ENCODE peak calls at places on chromosomes 5 and 9, in six cellular contexts. One of them, this sample, is unnamed.

GRCh38 chr5:164013077-164013670 is 507.8 kb downstream of the MAT2B start:
- DNase-seq in HFFc6: peak; percentile 43
- DNase-seq in astrocyte: peak; percentile 52
- DNase-seq in fibroblast of lung: peak; percentile 93
- DNase-seq in left ventricle myocardium inferior: no peak
- DNase-seq in CD8-positive, alpha-beta T cell: no peak
- DNase-seq in this sample: peak; percentile 12

GRCh38 chr9:32554107-32554506 is 1.7 kb upstream of the TOPORS start:
- DNase-seq in HFFc6: no peak
- DNase-seq in astrocyte: no peak
- DNase-seq in fibroblast of lung: peak; percentile 41
- DNase-seq in left ventricle myocardium inferior: no peak
- DNase-seq in CD8-positive, alpha-beta T cell: no peak
- DNase-seq in this sample: no peak

GRCh38 chr9:87725900-87726709 is at the start of gene CTSL:
- DNase-seq in HFFc6: peak; percentile 82
- DNase-seq in astrocyte: peak; percentile 79
- DNase-seq in fibroblast of lung: peak; percentile 87
- DNase-seq in left ventricle myocardium inferior: peak; percentile 97
- DNase-seq in CD8-positive, alpha-beta T cell: peak; percentile 59
- DNase-seq in this sample: peak; percentile 74

GRCh38 chr9:136526625-136527066 is 19.2 kb downstream of the NOTCH1 start:
- DNase-seq in HFFc6: no peak
- DNase-seq in astrocyte: no peak
- DNase-seq in fibroblast of lung: no peak
- DNase-seq in left ventricle myocardium inferior: no peak
- DNase-seq in CD8-positive, alpha-beta T cell: no peak
- DNase-seq in this sample: no peak

GRCh38 chr5:178298283-178298807 is 65.7 kb upstream of the PHYKPL start:
- DNase-seq in HFFc6: no peak
- DNase-seq in astrocyte: no peak
- DNase-seq in fibroblast of lung: no peak
- DNase-seq in left ventricle myocardium inferior: no peak
- DNase-seq in CD8-positive, alpha-beta T cell: no peak
- DNase-seq in this sample: no peak

GRCh38 chr9:86978413-86978812 is 31.1 kb upstream of the GAS1 start:
- DNase-seq in HFFc6: no peak
- DNase-seq in astrocyte: peak; percentile 15
- DNase-seq in fibroblast of lung: peak; percentile 39
- DNase-seq in left ventricle myocardium inferior: no peak
- DNase-seq in CD8-positive, alpha-beta T cell: no peak
- DNase-seq in this sample: no peak

GRCh38 chr9:134462304-134462703 is 136.0 kb downstream of the RXRA start:
- DNase-seq in HFFc6: no peak
- DNase-seq in astrocyte: no peak
- DNase-seq in fibroblast of lung: no peak
- DNase-seq in left ventricle myocardium inferior: no peak
- DNase-seq in CD8-positive, alpha-beta T cell: no peak
- DNase-seq in this sample: no peak

GRCh38 chr5:531749-532315 is 7.6 kb upstream of the SLC9A3 start:
- DNase-seq in HFFc6: no peak
- DNase-seq in astrocyte: no peak
- DNase-seq in fibroblast of lung: no peak
- DNase-seq in left ventricle myocardium inferior: no peak
- DNase-seq in CD8-positive, alpha-beta T cell: no peak
- DNase-seq in this sample: no peak

GRCh38 chr9:82367929-82368328 is 379.4 kb downstream of the SPATA31D1 start:
- DNase-seq in HFFc6: no peak
- DNase-seq in astrocyte: no peak
- DNase-seq in fibroblast of lung: no peak
- DNase-seq in left ventricle myocardium inferior: no peak
- DNase-seq in CD8-positive, alpha-beta T cell: no peak
- DNase-seq in this sample: no peak

GRCh38 chr9:122821278-122821952 is 7.0 kb downstream of the PDCL start:
- DNase-seq in HFFc6: no peak
- DNase-seq in astrocyte: no peak
- DNase-seq in fibroblast of lung: peak; percentile 64
- DNase-seq in left ventricle myocardium inferior: peak; percentile 27
- DNase-seq in CD8-positive, alpha-beta T cell: no peak
- DNase-seq in this sample: no peak

GRCh38 chr9:70579686-70580085 is 165.2 kb upstream of the KLF9 start:
- DNase-seq in HFFc6: no peak
- DNase-seq in astrocyte: no peak
- DNase-seq in fibroblast of lung: no peak
- DNase-seq in left ventricle myocardium inferior: no peak
- DNase-seq in CD8-positive, alpha-beta T cell: no peak
- DNase-seq in this sample: no peak

GRCh38 chr9:70576121-70576520 is 161.7 kb upstream of the KLF9 start:
- DNase-seq in HFFc6: no peak
- DNase-seq in astrocyte: no peak
- DNase-seq in fibroblast of lung: no peak
- DNase-seq in left ventricle myocardium inferior: no peak
- DNase-seq in CD8-positive, alpha-beta T cell: no peak
- DNase-seq in this sample: no peak

GRCh38 chr9:70580593-70581195 is 166.2 kb upstream of the KLF9 start:
- DNase-seq in HFFc6: no peak
- DNase-seq in astrocyte: no peak
- DNase-seq in fibroblast of lung: no peak
- DNase-seq in left ventricle myocardium inferior: no peak
- DNase-seq in CD8-positive, alpha-beta T cell: no peak
- DNase-seq in this sample: no peak

GRCh38 chr9:70577671-70578070 is 163.2 kb upstream of the KLF9 start:
- DNase-seq in HFFc6: no peak
- DNase-seq in astrocyte: no peak
- DNase-seq in fibroblast of lung: no peak
- DNase-seq in left ventricle myocardium inferior: no peak
- DNase-seq in CD8-positive, alpha-beta T cell: no peak
- DNase-seq in this sample: no peak

GRCh38 chr9:70578720-70579119 is 164.3 kb upstream of the KLF9 start:
- DNase-seq in HFFc6: no peak
- DNase-seq in astrocyte: no peak
- DNase-seq in fibroblast of lung: no peak
- DNase-seq in left ventricle myocardium inferior: no peak
- DNase-seq in CD8-positive, alpha-beta T cell: no peak
- DNase-seq in this sample: no peak
- TF ChIP-seq CTCF in HFFc6: peak; percentile 51
- TF ChIP-seq CTCF in astrocyte: no peak
- TF ChIP-seq CTCF in fibroblast of lung: no peak
- TF ChIP-seq CTCF in left ventricle myocardium inferior: no peak
- TF ChIP-seq CTCF in CD8-positive, alpha-beta T cell: no peak
- TF ChIP-seq CTCF in this sample: no peak

GRCh38 chr9:118215544-118215943 is 511.3 kb downstream of the TLR4 start:
- DNase-seq in HFFc6: no peak
- DNase-seq in astrocyte: no peak
- DNase-seq in fibroblast of lung: no peak
- DNase-seq in left ventricle myocardium inferior: no peak
- DNase-seq in CD8-positive, alpha-beta T cell: no peak
- DNase-seq in this sample: no peak
- TF ChIP-seq CTCF in HFFc6: no peak
- TF ChIP-seq CTCF in astrocyte: no peak
- TF ChIP-seq CTCF in fibroblast of lung: no peak
- TF ChIP-seq CTCF in left ventricle myocardium inferior: no peak
- TF ChIP-seq CTCF in CD8-positive, alpha-beta T cell: no peak
- TF ChIP-seq CTCF in this sample: no peak

DNA sequence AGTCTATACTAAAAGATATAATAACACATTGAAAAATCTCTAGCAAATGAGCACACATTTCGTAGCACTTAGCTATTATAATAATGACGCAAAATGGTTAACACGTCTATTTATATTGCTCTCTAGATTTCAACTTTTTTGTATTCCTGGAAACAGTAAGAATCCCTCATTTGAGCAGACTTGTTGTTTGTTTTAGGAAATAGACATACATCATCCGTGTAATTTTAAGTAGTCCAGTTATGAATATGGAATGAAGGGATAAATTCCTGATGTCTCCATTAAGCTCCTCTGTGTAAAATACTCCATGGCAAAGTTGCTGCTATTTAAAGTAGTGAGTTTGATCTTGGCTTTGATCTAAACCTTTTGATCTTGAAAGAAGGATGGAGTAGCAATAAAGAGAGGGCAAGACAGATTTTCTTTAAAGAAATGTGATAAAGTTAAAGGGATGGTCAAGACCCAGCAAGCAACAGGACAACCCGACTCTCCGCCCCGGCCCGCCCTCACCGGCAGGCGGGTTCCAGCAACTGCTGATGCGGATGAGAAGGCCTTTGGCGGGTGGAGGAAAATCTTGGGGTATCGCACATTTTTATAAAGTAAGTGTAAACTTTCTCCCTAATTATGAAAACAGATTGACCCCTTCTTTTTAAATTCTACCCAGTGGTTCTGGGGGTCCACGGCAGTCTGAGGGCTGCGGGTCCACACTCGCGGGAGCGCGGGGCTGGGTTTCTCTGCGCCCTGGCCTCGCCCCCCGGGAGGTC is 277.4 kb downstream of the AOPEP start:
- DNase-seq in HFFc6: peak; percentile 50
- DNase-seq in astrocyte: peak; percentile 52
- DNase-seq in fibroblast of lung: peak; percentile 49
- DNase-seq in left ventricle myocardium inferior: peak; percentile 66
- DNase-seq in CD8-positive, alpha-beta T cell: no peak
- DNase-seq in this sample: no peak
- TF ChIP-seq CTCF in HFFc6: peak; percentile 34
- TF ChIP-seq CTCF in astrocyte: no peak
- TF ChIP-seq CTCF in fibroblast of lung: no peak
- TF ChIP-seq CTCF in left ventricle myocardium inferior: peak; percentile 46
- TF ChIP-seq CTCF in CD8-positive, alpha-beta T cell: no peak
- TF ChIP-seq CTCF in this sample: no peak

DNA sequence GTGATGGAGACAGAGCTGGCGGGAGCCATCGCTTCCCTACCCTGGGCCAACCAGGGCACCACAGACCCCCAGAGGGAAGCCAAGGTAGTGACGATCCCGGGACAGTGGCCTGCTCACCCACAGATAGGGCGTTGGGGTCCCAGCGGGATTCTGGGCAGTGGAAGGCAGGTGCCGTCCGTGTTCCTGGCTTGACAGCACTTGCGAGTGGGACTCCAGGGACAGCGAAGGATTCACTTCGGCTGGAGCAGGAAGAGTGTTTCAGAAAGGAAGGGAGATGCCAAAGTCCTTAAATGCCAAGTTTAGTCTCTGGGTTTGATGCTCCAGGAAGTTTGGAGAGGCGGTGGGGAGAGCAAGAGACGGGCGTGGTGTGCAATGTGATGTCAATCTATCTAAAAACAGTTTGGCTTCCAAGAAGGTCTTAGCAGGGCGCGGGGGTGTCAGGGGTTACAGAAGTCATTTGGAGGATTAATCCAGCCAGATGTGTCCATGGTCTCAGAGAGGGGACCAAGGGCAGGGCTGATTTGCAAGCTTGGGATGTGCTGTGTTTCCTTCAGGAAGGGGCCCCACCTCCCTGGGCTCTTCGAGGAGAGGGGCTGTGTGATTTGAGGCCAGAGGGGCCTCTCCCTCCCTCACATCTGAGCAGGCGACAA is 74.9 kb downstream of the NTNG2 start:
- DNase-seq in HFFc6: no peak
- DNase-seq in astrocyte: no peak
- DNase-seq in fibroblast of lung: no peak
- DNase-seq in left ventricle myocardium inferior: no peak
- DNase-seq in CD8-positive, alpha-beta T cell: no peak
- DNase-seq in this sample: no peak
- TF ChIP-seq CTCF in HFFc6: peak; percentile 74
- TF ChIP-seq CTCF in astrocyte: no peak
- TF ChIP-seq CTCF in fibroblast of lung: no peak
- TF ChIP-seq CTCF in left ventricle myocardium inferior: peak; percentile 30
- TF ChIP-seq CTCF in CD8-positive, alpha-beta T cell: peak; percentile 54
- TF ChIP-seq CTCF in this sample: no peak

GRCh38 chr9:127223810-127224177 is 40.8 kb upstream of the GARNL3 start:
- DNase-seq in HFFc6: no peak
- DNase-seq in astrocyte: no peak
- DNase-seq in fibroblast of lung: no peak
- DNase-seq in left ventricle myocardium inferior: no peak
- DNase-seq in CD8-positive, alpha-beta T cell: no peak
- DNase-seq in this sample: no peak
- TF ChIP-seq CTCF in HFFc6: no peak
- TF ChIP-seq CTCF in astrocyte: no peak
- TF ChIP-seq CTCF in fibroblast of lung: no peak
- TF ChIP-seq CTCF in left ventricle myocardium inferior: no peak
- TF ChIP-seq CTCF in CD8-positive, alpha-beta T cell: no peak
- TF ChIP-seq CTCF in this sample: no peak

DNA sequence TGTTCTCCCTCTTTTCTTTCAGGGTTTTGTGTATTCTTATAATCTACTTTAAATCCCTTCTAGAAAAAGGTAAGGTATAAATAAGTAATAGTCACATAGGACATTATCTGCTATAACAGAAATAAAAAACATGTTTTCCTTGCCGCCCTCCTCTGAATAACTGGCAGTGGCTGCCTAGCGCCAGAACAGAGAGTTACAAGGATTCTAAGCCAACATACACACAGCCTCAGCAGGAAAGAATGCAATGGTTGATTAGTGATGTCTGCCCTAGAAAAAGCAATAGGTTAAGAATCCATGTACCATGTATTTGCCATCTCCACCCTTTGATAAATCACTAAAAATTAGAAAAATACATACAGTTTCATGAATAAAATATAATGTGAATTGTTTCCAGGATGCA is 4.9 kb downstream of the MED27 start:
- DNase-seq in HFFc6: peak; percentile 62
- DNase-seq in astrocyte: peak; percentile 81
- DNase-seq in fibroblast of lung: peak; percentile 72
- DNase-seq in left ventricle myocardium inferior: no peak
- DNase-seq in CD8-positive, alpha-beta T cell: no peak
- DNase-seq in this sample: no peak
- TF ChIP-seq CTCF in HFFc6: no peak
- TF ChIP-seq CTCF in astrocyte: no peak
- TF ChIP-seq CTCF in fibroblast of lung: no peak
- TF ChIP-seq CTCF in left ventricle myocardium inferior: no peak
- TF ChIP-seq CTCF in CD8-positive, alpha-beta T cell: no peak
- TF ChIP-seq CTCF in this sample: no peak

This sample was measured in AG09319.